ENCODE peak calls at places on chromosomes 2 and 18, in seven cellular contexts. Q is thoracic aorta, W is fibroblast of the aortic adventitia, X is cardiac muscle cell, H is OCI-LY7, I is neural crest cell, S is HFFc6. J is an unnamed sample.

GRCh38 chr2:194363878-194364277 is 1293.1 kb upstream of the SLC39A10 start:
- DNase-seq in H (no peak), X (no peak), S (no peak), Q (no peak), I (no peak), W (no peak), J (no peak)

GRCh38 chr18:22613058-22613690 is 195.5 kb upstream of the CTAGE1 start:
- DNase-seq in S (no peak), H (no peak), X (no peak), I (no peak), Q (no peak), W (no peak), J (no peak)

GRCh38 chr2:84022810-84023431 is 436.2 kb downstream of the SUCLG1 start:
- DNase-seq in S (peak; percentile 33), W (peak; percentile 44), Q (no peak), H (peak; percentile 44), X (peak; percentile 48), I (peak; percentile 56), J (peak; percentile 44)

GRCh38 chr2:176652300-176653182 is 383.3 kb downstream of the MTX2 start:
- DNase-seq in X (peak; percentile 58), Q (no peak), I (no peak), S (peak; percentile 67), H (peak; percentile 79), W (peak; percentile 54), J (peak; percentile 22)

GRCh38 chr2:29113891-29114321 is 1.3 kb upstream of the CLIP4 start:
- DNase-seq in S (peak; percentile 95), X (peak; percentile 77), H (no peak), Q (no peak), W (peak; percentile 85), I (no peak), J (no peak)

GRCh38 chr2:8515864-8516533 is 165.9 kb upstream of the ID2 start:
- DNase-seq in S (no peak), I (no peak), W (no peak), Q (no peak), H (peak; percentile 82), X (no peak), J (no peak)

GRCh38 chr18:3529597-3529996 is 79.6 kb downstream of the TGIF1 start:
- DNase-seq in H (no peak), I (no peak), Q (no peak), W (peak; percentile 10), X (peak; percentile 42), S (no peak), J (no peak)

GRCh38 chr2:120935339-120936313 is 200.0 kb downstream of the GLI2 start:
- DNase-seq in S (peak; percentile 91), Q (no peak), I (no peak), W (peak; percentile 75), H (no peak), X (peak; percentile 59), J (peak; percentile 39)

GRCh38 chr18:35938562-35938961 is 33.9 kb upstream of the RMP24 start:
- DNase-seq in S (no peak), I (no peak), Q (no peak), X (peak; percentile 19), H (no peak), W (no peak), J (no peak)

GRCh38 chr2:221018262-221018661 is 553.8 kb downstream of the EPHA4 start:
- DNase-seq in H (no peak), W (no peak), I (no peak), X (no peak), S (no peak), Q (no peak), J (no peak)

GRCh38 chr18:78901923-78902794 is 77.5 kb upstream of the SALL3 start:
- DNase-seq in X (no peak), I (no peak), H (no peak), S (no peak), W (no peak), Q (no peak), J (no peak)

GRCh38 chr2:20093263-20094141 is 42.1 kb upstream of the LAPTM4A start:
- DNase-seq in I (peak; percentile 34), X (peak; percentile 87), W (peak; percentile 88), S (peak; percentile 65), Q (no peak), H (no peak), J (peak; percentile 50)

GRCh38 chr2:171248205-171248662 is 87.5 kb upstream of the TLK1 start:
- DNase-seq in S (no peak), I (no peak), X (no peak), H (no peak), W (no peak), Q (no peak), J (no peak)

GRCh38 chr18:49844903-49845302 is 31.6 kb upstream of the ACAA2 start:
- DNase-seq in I (no peak), Q (no peak), S (no peak), H (no peak), X (no peak), W (no peak), J (no peak)

GRCh38 chr2:168355779-168356178 is 100.3 kb upstream of the CERS6 start:
- DNase-seq in I (no peak), Q (no peak), H (no peak), X (no peak), S (no peak), W (no peak), J (no peak)

GRCh38 chr2:35035883-35036282 is 1319.7 kb upstream of the CRIM1 start:
- DNase-seq in X (no peak), Q (no peak), W (no peak), S (no peak), I (no peak), H (no peak), J (no peak)

GRCh38 chr18:45617284-45617683 is 2.0 kb downstream of the SLC14A2 start:
- DNase-seq in H (no peak), X (peak; percentile 84), I (no peak), W (peak; percentile 95), S (peak; percentile 79), Q (peak; percentile 74), J (no peak)

GRCh38 chr2:95043300-95043786 is 17.8 kb downstream of the MAL start:
- DNase-seq in I (no peak), S (peak; percentile 67), Q (no peak), X (peak; percentile 91), W (peak; percentile 79), H (no peak), J (no peak)

GRCh38 chr2:222959358-222959757 is 92.6 kb upstream of the KCNE4 start:
- DNase-seq in Q (no peak), W (peak; percentile 80), I (no peak), S (peak; percentile 93), X (peak; percentile 84), H (no peak), J (no peak)
- TF ChIP-seq CTCF in Q (no peak), W (peak; percentile 58), I (peak; percentile 44), S (peak; percentile 78), X (peak; percentile 48), H (no peak), J (no peak)

GRCh38 chr2:184644685-184645084 is 46.4 kb downstream of the ZNF804A start:
- DNase-seq in I (no peak), X (peak; percentile 21), H (no peak), Q (no peak), W (peak; percentile 70), S (no peak), J (no peak)
- TF ChIP-seq CTCF in I (no peak), X (no peak), H (peak; percentile 65), Q (no peak), W (peak; percentile 24), S (no peak), J (no peak)

GRCh38 chr2:23563151-23563550 is 178.2 kb downstream of the KLHL29 start:
- DNase-seq in X (no peak), I (no peak), H (no peak), W (no peak), S (no peak), Q (no peak), J (no peak)

GRCh38 chr2:23564618-23564967 is 179.6 kb downstream of the KLHL29 start:
- DNase-seq in Q (no peak), W (peak; percentile 15), S (peak; percentile 48), I (no peak), X (no peak), H (no peak), J (no peak)

GRCh38 chr2:23565374-23565773 is 180.4 kb downstream of the KLHL29 start:
- DNase-seq in S (no peak), X (no peak), H (no peak), W (no peak), I (no peak), Q (no peak), J (no peak)

GRCh38 chr2:23562143-23562542 is 177.2 kb downstream of the KLHL29 start:
- DNase-seq in W (no peak), X (no peak), S (no peak), I (no peak), Q (no peak), H (no peak), J (no peak)

DNA sequence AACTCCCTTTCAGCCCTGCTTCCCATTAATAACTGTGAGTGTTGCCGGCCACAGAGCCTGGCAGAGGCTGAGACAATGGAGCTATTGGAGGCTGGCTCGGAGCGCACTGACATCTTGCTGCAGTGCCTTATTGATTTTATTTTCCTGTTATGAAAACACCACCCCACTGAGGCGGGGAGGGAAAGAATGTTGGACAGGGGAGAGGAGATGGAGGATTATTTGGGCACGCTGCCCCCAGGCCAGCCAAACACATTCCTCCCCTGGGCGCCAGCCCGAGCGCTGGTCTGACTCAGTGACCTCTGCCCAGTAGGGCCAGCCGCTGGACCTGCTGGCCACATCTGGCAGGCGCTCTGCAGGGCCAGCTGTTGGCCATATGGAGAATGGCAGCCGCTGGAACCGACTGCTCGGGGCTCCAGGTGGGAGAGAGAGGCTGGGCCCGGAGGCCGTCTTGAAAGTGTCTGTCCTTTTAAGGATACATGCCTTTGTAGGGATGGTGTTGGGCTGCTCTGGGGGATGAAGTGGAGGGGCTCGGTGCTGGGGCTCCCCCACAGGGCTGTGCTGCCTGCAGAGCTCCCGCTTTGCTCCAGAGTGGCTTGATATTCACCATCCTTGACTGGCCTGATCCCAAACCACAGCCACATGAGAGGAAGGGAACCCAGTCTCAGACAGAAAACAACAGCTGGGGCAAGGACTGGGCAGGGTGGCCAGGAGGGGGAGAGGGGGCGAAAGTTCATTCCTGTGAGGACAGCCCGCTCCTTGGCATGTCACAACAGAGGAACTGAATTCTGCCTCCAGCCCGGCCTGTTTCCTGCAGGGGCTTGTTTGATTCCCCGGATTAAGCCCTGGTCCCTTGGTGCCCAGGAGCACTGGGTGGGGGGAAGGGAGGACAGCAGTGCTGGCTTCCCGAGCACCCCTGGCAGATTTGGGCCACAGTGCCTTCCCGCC is 179.0 kb downstream of the KLHL29 start:
- DNase-seq in I (no peak), H (no peak), W (peak; percentile 75), S (peak; percentile 29), Q (no peak), X (peak; percentile 76), J (peak; percentile 30)
- TF ChIP-seq CTCF in I (no peak), H (no peak), W (no peak), S (peak; percentile 56), Q (peak; percentile 53), X (peak; percentile 26), J (no peak)

DNA sequence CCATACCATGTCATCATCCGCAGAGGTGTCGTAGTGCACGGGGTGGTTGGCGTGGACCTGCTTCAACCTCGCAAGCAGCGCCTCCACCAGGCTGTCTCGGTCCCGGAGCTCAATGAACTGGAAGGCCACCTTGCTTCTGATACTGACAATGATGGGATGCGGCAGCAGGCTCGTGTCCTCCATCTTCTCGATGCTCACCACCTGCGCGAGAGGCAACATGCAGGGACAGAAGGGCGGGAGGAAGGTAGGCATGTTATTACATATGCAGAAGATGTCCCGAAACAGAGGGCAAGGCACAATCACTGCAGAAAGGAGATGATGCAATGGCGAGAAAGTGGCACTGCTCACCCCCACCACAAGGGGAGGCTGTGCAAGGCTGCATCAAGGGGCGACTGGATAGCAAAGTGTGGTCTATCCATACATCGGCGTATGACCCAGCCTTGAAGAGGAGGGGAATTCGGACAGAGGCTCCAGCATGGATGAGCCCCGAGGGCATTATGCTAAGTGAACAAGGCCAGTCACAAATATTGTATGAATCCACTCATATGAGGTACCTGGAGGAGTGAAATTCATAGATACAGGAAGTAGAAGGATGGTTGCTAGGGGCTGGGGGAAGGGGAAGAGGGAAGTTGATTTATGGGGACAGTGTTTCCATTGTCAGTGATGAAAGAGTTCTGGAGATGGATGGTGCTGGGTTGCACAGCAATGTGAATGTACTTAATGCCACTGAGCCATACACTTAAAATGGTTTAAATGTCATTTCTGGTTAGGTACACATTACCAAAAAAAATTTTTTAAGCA is 36.6 kb downstream of the RPL31 start:
- DNase-seq in S (no peak), X (peak; percentile 10), I (no peak), H (peak; percentile 11), Q (no peak), W (peak; percentile 25), J (no peak)
- TF ChIP-seq CTCF in S (peak; percentile 77), X (peak; percentile 41), I (peak; percentile 57), H (peak; percentile 63), Q (peak; percentile 44), W (peak; percentile 54), J (peak; percentile 29)